ENCODE peak calls at places on chromosome 20, in seven cellular contexts. N is mesenchymal stem cell, B is mesendoderm, Q is IMR-90, V is neuronal stem cell, H is H9, G is H1. I is an unnamed sample.

GRCh38 chr20:49320460-49320859 is 42.6 kb upstream of the ZNFX1 start:
- DNase-seq in N (peak; percentile 62), Q (peak; percentile 38), V (no peak), B (peak; percentile 94), H (peak; percentile 84), G (no peak), I (peak; percentile 19)

GRCh38 chr20:64068381-64069208 is 5.6 kb downstream of the TCEA2 start:
- DNase-seq in B (no peak), Q (no peak), G (no peak), V (no peak), N (no peak), H (no peak), I (no peak)

GRCh38 chr20:309306-309840 is 12.0 kb downstream of the ZCCHC3 start:
- DNase-seq in N (no peak), G (no peak), B (no peak), Q (peak; percentile 29), V (no peak), H (no peak), I (no peak)

GRCh38 chr20:33875534-33876026 is 64.4 kb downstream of the CHMP4B start:
- DNase-seq in B (no peak), G (no peak), V (no peak), N (no peak), Q (no peak), H (no peak), I (no peak)

GRCh38 chr20:4300401-4300800 is 285.0 kb upstream of the RNF24 start:
- DNase-seq in G (no peak), N (no peak), H (no peak), V (no peak), B (no peak), Q (no peak), I (no peak)

GRCh38 chr20:40441771-40442170 is 247.3 kb downstream of the MAFB start:
- DNase-seq in G (no peak), Q (no peak), V (no peak), B (no peak), N (no peak), H (no peak), I (no peak)

GRCh38 chr20:14494355-14494754 is 156.9 kb upstream of the FLRT3 start:
- DNase-seq in H (no peak), Q (no peak), B (no peak), G (no peak), N (no peak), V (no peak), I (no peak)

GRCh38 chr20:41140226-41141133 is 3.1 kb downstream of the PLCG1 start:
- DNase-seq in V (no peak), G (no peak), H (no peak), N (no peak), Q (no peak), B (no peak), I (peak; percentile 61)

GRCh38 chr20:57267158-57267821 is 849 bp upstream of the BMP7 start:
- DNase-seq in V (no peak), B (no peak), H (no peak), G (no peak), N (no peak), Q (no peak), I (no peak)

GRCh38 chr20:57266251-57267157 is at the start of gene BMP7:
- DNase-seq in V (no peak), H (peak; percentile 70), G (no peak), Q (no peak), B (peak; percentile 61), N (peak; percentile 0), I (peak; percentile 14)

GRCh38 chr20:57264908-57265648 is 1.4 kb downstream of the BMP7 start:
- DNase-seq in Q (no peak), G (no peak), H (peak; percentile 56), V (no peak), B (peak; percentile 53), N (no peak), I (no peak)

GRCh38 chr20:57264151-57264792 is 2.2 kb downstream of the BMP7 start:
- DNase-seq in G (no peak), N (no peak), H (no peak), V (no peak), B (peak; percentile 75), Q (no peak), I (no peak)

DNA sequence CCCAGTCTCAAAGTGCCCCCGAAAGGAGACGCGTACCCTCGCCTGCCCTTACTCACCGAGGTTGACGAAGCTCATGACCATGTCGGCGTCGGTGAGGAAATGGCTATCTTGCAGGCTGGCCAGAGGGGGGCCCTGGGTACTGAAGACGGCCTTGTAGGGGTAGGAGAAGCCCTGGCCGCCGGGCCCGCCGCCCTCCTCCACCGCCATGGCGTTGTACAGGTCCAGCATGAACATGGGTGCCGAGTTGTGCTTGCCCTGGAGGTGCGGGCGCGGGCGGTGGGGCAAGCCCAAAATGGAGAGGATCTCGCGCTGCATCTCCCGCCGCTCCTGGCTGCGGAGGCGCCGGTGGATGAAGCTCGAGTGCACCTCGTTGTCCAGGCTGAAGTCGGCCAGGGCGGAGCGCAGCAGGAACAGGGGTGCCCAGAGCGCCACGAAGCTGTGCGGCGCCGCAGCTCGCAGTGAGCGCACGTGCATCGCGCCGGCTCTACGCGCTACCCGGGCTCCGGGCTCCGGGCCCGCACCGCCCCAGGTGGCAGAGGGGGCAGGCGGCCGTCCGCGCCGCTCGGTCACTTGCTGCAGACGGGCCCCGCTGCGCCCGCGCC is 691 bp downstream of the BMP7 start:
- DNase-seq in V (no peak), H (peak; percentile 50), G (no peak), Q (no peak), B (peak; percentile 56), N (peak; percentile 1), I (peak; percentile 58)
- H2BK120ac ChIP-seq in V (peak overlapping the region; percentile 58), H (no peak overlapping the region), G (peak overlapping the region; percentile 16), Q (no peak overlapping the region), B (no peak overlapping the region), N (no peak overlapping the region), I (no peak overlapping the region)

DNA sequence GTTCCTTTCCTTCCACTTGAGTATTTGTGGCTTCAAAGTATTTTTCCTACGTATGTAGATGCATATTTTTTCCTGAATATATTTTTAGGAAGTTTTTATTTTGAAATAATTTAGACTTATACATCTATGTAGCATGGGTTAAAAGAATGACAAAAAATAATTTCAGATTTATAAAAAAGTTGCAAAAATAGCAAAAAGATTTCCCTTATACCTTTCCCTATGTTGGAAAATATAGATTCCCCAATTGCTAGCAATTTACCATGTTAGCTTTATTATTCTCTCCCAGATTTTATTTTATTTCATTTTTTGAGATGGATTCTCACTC is 69.8 kb downstream of the SCAND1 start:
- DNase-seq in Q (no peak), H (no peak), G (no peak), V (no peak), N (no peak), B (no peak), I (no peak)
- H3K9ac ChIP-seq in Q (peak overlapping the region; percentile 1), H (no peak overlapping the region), G (no peak overlapping the region), V (no peak overlapping the region), N (peak overlapping the region; percentile 88), B (no peak overlapping the region), I (no peak overlapping the region)

GRCh38 chr20:60728705-60729104 is 523.4 kb upstream of the CDH4 start:
- DNase-seq in N (no peak), G (no peak), H (no peak), B (no peak), Q (no peak), V (no peak), I (no peak)

GRCh38 chr20:60725311-60725906 is 526.7 kb upstream of the CDH4 start:
- DNase-seq in B (no peak), V (no peak), Q (no peak), G (no peak), N (no peak), H (no peak), I (no peak)

GRCh38 chr20:60729119-60729900 is 522.8 kb upstream of the CDH4 start:
- DNase-seq in Q (no peak), V (no peak), G (no peak), B (peak; percentile 43), N (no peak), H (peak; percentile 51), I (no peak)

DNA sequence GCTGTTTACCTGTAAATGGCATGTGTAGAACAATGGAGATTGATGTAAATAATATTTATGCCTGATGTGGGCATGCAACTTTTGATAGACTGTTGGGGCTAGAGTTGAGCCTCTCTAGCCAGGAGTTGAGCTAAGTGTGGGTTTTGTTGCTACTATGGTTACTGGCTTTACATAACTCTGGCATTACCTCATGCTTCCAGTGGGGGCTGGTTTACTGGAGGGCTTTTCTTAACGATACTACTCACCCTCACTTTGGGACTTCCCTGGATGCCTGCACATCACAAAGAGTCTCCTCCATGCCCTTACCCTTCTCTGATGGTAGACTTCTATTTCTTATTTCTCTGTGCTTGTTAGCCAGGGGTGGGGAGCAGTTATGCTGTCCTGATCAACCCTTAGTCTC is 524.6 kb upstream of the CDH4 start:
- DNase-seq in N (no peak), V (no peak), H (no peak), Q (no peak), G (no peak), B (peak; percentile 81), I (no peak)
- H2BK120ac ChIP-seq in N (no peak overlapping the region), V (no peak overlapping the region), H (peak overlapping the region; percentile 57), Q (no peak overlapping the region), G (peak overlapping the region; percentile 10), B (no peak overlapping the region), I (no peak overlapping the region)

GRCh38 chr20:32474717-32474966 is 110.5 kb downstream of the NOL4L start:
- DNase-seq in H (no peak), B (no peak), G (no peak), N (peak; percentile 22), V (no peak), Q (no peak), I (no peak)
- H3K9ac ChIP-seq in H (no peak overlapping the region), B (peak overlapping the region; percentile 74), G (no peak overlapping the region), N (peak overlapping the region; percentile 86), V (peak overlapping the region; percentile 73), Q (peak overlapping the region; percentile 49), I (no peak overlapping the region)